ENCODE peak calls at places on chromosomes 7 and 10, in ten cellular contexts. Y is K562, C is GM23248, G is HepG2, U is DND-41, Q is neural progenitor cell, N is HCT116, R is mammary epithelial cell, L is Karpas-422, T is neuronal stem cell. J is an unnamed sample.
A peak's percentile ranks its signal among the peaks of the same experiment; 100 is the strongest.

GRCh38 chr7:15313361-15313760 is 248.5 kb downstream of the AGMO start:
- DNase-seq in Q (no peak), C (no peak), L (no peak), Y (no peak), R (no peak), U (no peak), G (no peak), N (no peak), T (no peak), J (no peak)

GRCh38 chr10:77702166-77702565 is 64.6 kb upstream of the KCNMA1 start:
- DNase-seq in G (no peak), Y (no peak), L (no peak), R (peak; percentile 86), C (peak; percentile 92), Q (no peak), N (no peak), U (no peak), T (no peak), J (no peak)

GRCh38 chr10:51733061-51733460 is 33.7 kb upstream of the CSTF2T start:
- DNase-seq in U (no peak), L (no peak), C (peak; percentile 57), G (no peak), Y (no peak), Q (no peak), T (no peak), N (no peak), R (no peak), J (no peak)

GRCh38 chr7:137978464-137979237 is 23.2 kb downstream of the CREB3L2 start:
- DNase-seq in Y (peak; percentile 69), T (no peak), L (no peak), U (no peak), R (peak; percentile 81), N (peak; percentile 89), G (no peak), C (peak; percentile 98), Q (no peak), J (peak; percentile 86)

GRCh38 chr10:30510184-30510931 is 76.4 kb downstream of the MAP3K8 start:
- DNase-seq in L (peak; percentile 77), Y (peak; percentile 32), T (no peak), R (peak; percentile 80), U (no peak), Q (no peak), N (no peak), C (peak; percentile 93), G (no peak), J (no peak)

GRCh38 chr10:13925924-13926435 is 339.2 kb downstream of the PRPF18 start:
- DNase-seq in Y (no peak), Q (no peak), C (no peak), R (no peak), T (no peak), L (no peak), U (no peak), N (no peak), G (no peak), J (no peak)

GRCh38 chr7:1343551-1343950 is 110.9 kb downstream of the UNCX start:
- DNase-seq in R (no peak), G (no peak), T (no peak), N (no peak), U (no peak), Y (no peak), Q (no peak), L (no peak), C (no peak), J (peak; percentile 68)

GRCh38 chr7:127629268-127629854 is 11.4 kb upstream of the PAX4 start:
- DNase-seq in Y (peak; percentile 51), Q (peak; percentile 65), U (peak; percentile 26), L (peak; percentile 80), T (no peak), G (peak; percentile 33), C (no peak), R (no peak), N (peak; percentile 50), J (no peak)

GRCh38 chr10:25059990-25060389 is 43.6 kb downstream of the THNSL1 start:
- DNase-seq in Q (no peak), C (peak; percentile 91), U (no peak), N (peak; percentile 79), G (peak; percentile 87), T (no peak), L (no peak), Y (peak; percentile 37), R (peak; percentile 91), J (peak; percentile 74)

GRCh38 chr10:25061125-25061524 is 44.7 kb downstream of the THNSL1 start:
- DNase-seq in C (no peak), G (no peak), Q (no peak), T (no peak), R (no peak), N (no peak), U (no peak), L (no peak), Y (no peak), J (no peak)

GRCh38 chr10:25063157-25063556 is 46.7 kb downstream of the THNSL1 start:
- DNase-seq in Y (no peak), C (no peak), N (no peak), R (no peak), T (no peak), L (no peak), U (no peak), G (no peak), Q (no peak), J (no peak)

GRCh38 chr10:25063644-25064043 is 47.2 kb downstream of the THNSL1 start:
- DNase-seq in L (no peak), R (no peak), U (no peak), T (no peak), C (no peak), Q (no peak), G (no peak), N (no peak), Y (no peak), J (no peak)

GRCh38 chr10:25061711-25062455 is 45.5 kb downstream of the THNSL1 start:
- DNase-seq in U (no peak), L (no peak), C (peak; percentile 68), N (no peak), T (no peak), Y (peak; percentile 29), R (peak; percentile 68), G (no peak), Q (no peak), J (no peak)
- H3K27ac ChIP-seq in U (no peak overlapping the region), L (no peak overlapping the region), C (peak overlapping the region; percentile 90), N (peak overlapping the region; percentile 61), T (no peak overlapping the region), Y (peak overlapping the region; percentile 85), R (peak overlapping the region; percentile 99), G (peak overlapping the region; percentile 69), Q (no peak overlapping the region), J (no peak overlapping the region)

GRCh38 chr7:130963349-130963748 is 229.3 kb upstream of the KLF14 start:
- DNase-seq in C (no peak), T (no peak), Q (no peak), R (no peak), N (no peak), L (no peak), Y (no peak), G (no peak), U (no peak), J (no peak)
- H3K9ac ChIP-seq in C (no peak overlapping the region), T (no peak overlapping the region), Q (no peak overlapping the region), R (no peak overlapping the region), N (peak overlapping the region; percentile 18), L (peak overlapping the region; percentile 32), Y (no peak overlapping the region), G (no peak overlapping the region), U (no peak overlapping the region), J (no peak overlapping the region)

GRCh38 chr10:35216303-35216905 is 89.8 kb downstream of the CREM start:
- DNase-seq in L (no peak), U (no peak), T (no peak), Q (no peak), G (peak; percentile 29), R (peak; percentile 35), C (no peak), Y (no peak), N (no peak), J (no peak)
- H3K27ac ChIP-seq in L (no peak overlapping the region), U (no peak overlapping the region), T (no peak overlapping the region), Q (no peak overlapping the region), G (no peak overlapping the region), R (no peak overlapping the region), C (no peak overlapping the region), Y (no peak overlapping the region), N (no peak overlapping the region), J (no peak overlapping the region)

DNA sequence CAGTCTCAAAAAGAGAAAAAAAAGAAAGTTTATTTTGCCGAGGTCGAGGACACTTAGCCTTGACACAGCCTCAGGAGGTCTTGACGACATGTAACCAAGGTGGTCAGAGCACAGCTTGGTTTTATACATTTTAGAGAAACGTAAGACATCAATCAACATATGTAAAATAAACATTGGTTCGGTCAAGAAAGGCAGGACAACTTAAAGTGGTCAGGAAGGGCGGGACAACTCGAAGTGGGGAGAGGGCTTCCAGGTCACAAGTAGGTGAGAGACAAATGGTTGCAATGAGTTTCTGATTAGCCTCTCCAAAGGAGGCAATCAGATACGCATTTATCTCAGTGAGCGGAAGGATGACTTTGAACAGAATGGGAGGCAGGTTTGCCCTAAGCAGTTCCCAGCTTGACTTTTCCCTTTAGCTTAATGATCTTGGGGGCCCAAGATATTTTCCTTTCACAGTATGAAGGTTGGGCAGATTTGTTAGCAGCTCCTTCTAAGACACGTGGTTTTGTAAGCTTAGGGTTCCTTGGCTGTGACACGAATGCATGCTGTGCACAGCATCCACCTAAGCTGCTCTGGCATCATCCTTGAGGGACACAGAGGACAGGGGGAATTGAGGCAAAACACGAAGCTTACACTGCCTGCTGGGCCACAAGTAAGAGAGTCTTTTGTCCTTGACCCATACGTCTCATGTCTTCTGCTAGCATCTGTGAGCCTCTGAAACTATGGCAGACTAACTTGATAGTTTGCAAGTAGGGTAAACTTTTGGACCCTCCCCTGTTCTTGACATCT is 3.3 kb upstream of the VDAC2 start:
- DNase-seq in Y (no peak), C (no peak), N (no peak), R (no peak), U (no peak), Q (no peak), G (no peak), T (no peak), L (no peak), J (no peak)
- H3K9ac ChIP-seq in Y (peak overlapping the region; percentile 71), C (no peak overlapping the region), N (no peak overlapping the region), R (peak overlapping the region; percentile 36), U (no peak overlapping the region), Q (no peak overlapping the region), G (no peak overlapping the region), T (no peak overlapping the region), L (no peak overlapping the region), J (no peak overlapping the region)

DNA sequence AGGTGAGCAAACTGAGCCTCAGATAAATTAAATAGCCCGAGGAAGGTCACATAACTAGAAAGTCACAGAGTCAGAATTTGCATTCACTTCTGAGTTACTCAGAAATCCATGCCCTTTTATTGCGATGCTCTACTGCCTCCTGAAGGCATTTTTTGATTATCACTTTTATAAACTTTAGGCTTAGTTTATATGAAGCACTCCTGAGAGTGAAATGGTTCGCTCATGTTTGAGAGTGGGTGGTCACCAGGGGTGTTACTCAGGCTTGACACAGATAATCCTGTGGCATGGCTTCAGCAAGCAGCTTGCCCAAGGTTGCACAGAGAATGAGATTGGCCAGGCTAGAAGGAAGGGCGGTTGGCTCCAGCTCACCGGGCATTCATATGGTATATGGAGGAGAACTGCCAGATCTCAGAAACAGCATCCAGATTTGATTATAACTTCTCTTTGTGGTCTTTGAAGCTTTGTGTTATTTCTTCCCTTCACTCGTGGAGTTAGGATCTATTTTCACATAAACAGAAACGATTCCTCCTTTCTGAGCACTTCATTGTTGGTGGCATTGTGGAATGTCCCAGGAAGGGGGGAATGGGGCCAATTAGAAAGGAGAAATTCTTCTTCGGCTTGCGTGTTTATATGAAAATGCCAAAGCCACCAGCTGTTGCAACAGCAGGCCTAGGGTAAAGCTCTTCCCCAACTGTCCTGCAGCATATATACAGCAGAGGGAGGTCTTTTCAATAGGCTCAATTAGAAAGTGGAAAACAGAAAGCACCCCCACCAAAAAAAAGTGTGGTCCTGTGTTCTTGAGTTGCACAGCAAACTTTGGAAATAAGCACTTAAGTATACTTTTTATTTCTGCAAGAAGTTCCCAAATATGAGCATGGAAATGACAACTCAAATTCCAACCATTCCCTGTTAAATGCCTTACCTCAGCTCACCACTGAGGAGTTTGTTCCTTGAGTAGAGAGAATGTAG is 628.8 kb downstream of the SUGCT start:
- DNase-seq in U (no peak), Q (no peak), C (peak; percentile 49), T (no peak), L (peak; percentile 46), Y (no peak), N (no peak), R (no peak), G (no peak), J (no peak)
- H3K27ac ChIP-seq in U (no peak overlapping the region), Q (no peak overlapping the region), C (no peak overlapping the region), T (no peak overlapping the region), L (no peak overlapping the region), Y (no peak overlapping the region), N (no peak overlapping the region), R (no peak overlapping the region), G (no peak overlapping the region), J (no peak overlapping the region)

J was measured in kidney.